ENCODE peak calls at places on chromosome 13, in five cellular contexts. O is heart right ventricle, P is breast epithelium, E is body of pancreas, J is mammary epithelial cell. G is an unnamed sample. For H3K4me1 and H3K9me3, the result is how much of the 10 kb centered on the place peaks cover.

GRCh38 chr13:33260168-33261098 is 25.1 kb downstream of the STARD13 start:
- DNase-seq in O (no peak), P (no peak), E (no peak), J (no peak), G (peak)

GRCh38 chr13:64130600-64130999 is 2715.0 kb upstream of the PCDH20 start:
- DNase-seq in O (no peak), P (no peak), E (no peak), J (no peak), G (peak)

GRCh38 chr13:65724261-65724660 is 1505.9 kb downstream of the PCDH9 start:
- DNase-seq in O (no peak), P (no peak), E (no peak), J (no peak), G (no peak)

GRCh38 chr13:42355118-42355840 is 83.3 kb downstream of the AKAP11 start:
- DNase-seq in O (no peak), P (no peak), E (no peak), J (no peak), G (peak)

GRCh38 chr13:113650731-113651148 is 7.3 kb downstream of the ATP4B start:
- DNase-seq in O (no peak), P (no peak), E (no peak), J (no peak), G (no peak)

GRCh38 chr13:45310341-45311138 is 30.4 kb downstream of the TPT1 start:
- DNase-seq in O (no peak), P (no peak), E (no peak), J (no peak), G (no peak)

GRCh38 chr13:83780201-83780600 is 102.1 kb downstream of the SLITRK1 start:
- DNase-seq in O (no peak), P (no peak), E (peak), J (peak), G (peak)

GRCh38 chr13:81017525-81018152 is 676.7 kb upstream of the SPRY2 start:
- DNase-seq in O (no peak), P (no peak), E (no peak), J (peak), G (peak)

GRCh38 chr13:94020833-94021232 is 458.6 kb downstream of the DCT start:
- DNase-seq in O (no peak), P (no peak), E (no peak), J (peak), G (no peak)

GRCh38 chr13:33855371-33855895 is 37.5 kb downstream of the RFC3 start:
- DNase-seq in O (no peak), P (no peak), E (no peak), J (no peak), G (no peak)

GRCh38 chr13:42883771-42884170 is 102.4 kb downstream of the FAM216B start:
- DNase-seq in O (no peak), P (no peak), E (peak), J (peak), G (peak)

GRCh38 chr13:72689181-72689696 is 38.2 kb downstream of the MZT1 start:
- DNase-seq in O (no peak), P (no peak), E (no peak), J (no peak), G (no peak)

GRCh38 chr13:107962209-107962608 is 253.1 kb downstream of the LIG4 start:
- DNase-seq in O (no peak), P (no peak), E (no peak), J (no peak), G (no peak)

GRCh38 chr13:46659413-46660065 is 106.6 kb downstream of the LRCH1 start:
- DNase-seq in O (no peak), P (no peak), E (peak), J (no peak), G (no peak)

GRCh38 chr13:103895835-103896520 is 829.8 kb upstream of the SLC10A2 start:
- DNase-seq in O (no peak), P (no peak), E (no peak), J (no peak), G (no peak)

GRCh38 chr13:27658569-27658968 is 36.9 kb downstream of the POLR1D start:
- DNase-seq in O (no peak), P (no peak), E (no peak), J (no peak), G (no peak)

GRCh38 chr13:91278291-91278690 is 69.2 kb upstream of the MIR17HG start:
- DNase-seq in O (no peak), P (no peak), E (no peak), J (no peak), G (no peak)

GRCh38 chr13:84590663-84591062 is 708.4 kb upstream of the SLITRK1 start:
- DNase-seq in O (no peak), P (no peak), E (no peak), J (no peak), G (no peak)

GRCh38 chr13:93388701-93389100 is 162.1 kb downstream of the GPC6 start:
- DNase-seq in O (no peak), P (no peak), E (no peak), J (peak), G (peak)

GRCh38 chr13:26348966-26349365 is 95.0 kb downstream of the CDK8 start:
- DNase-seq in O (no peak), P (no peak), E (no peak), J (no peak), G (no peak)

GRCh38 chr13:23468811-23469210 is 35.3 kb upstream of the SACS start:
- DNase-seq in O (no peak), P (no peak), E (no peak), J (no peak), G (no peak)

GRCh38 chr13:113667771-113668490 is 912 bp downstream of the GRK1 start:
- DNase-seq in O (no peak), P (no peak), E (no peak), J (no peak), G (no peak)

GRCh38 chr13:77492982-77493381 is 42.5 kb upstream of the SCEL start:
- DNase-seq in O (no peak), P (no peak), E (peak), J (peak), G (peak)

GRCh38 chr13:80082396-80083096 is 258.4 kb downstream of the SPRY2 start:
- DNase-seq in O (no peak), P (no peak), E (no peak), J (peak), G (no peak)

GRCh38 chr13:95224064-95224463 is 77.2 kb downstream of the ABCC4 start:
- DNase-seq in O (no peak), P (no peak), E (no peak), J (no peak), G (no peak)

GRCh38 chr13:46643165-46643777 is 90.3 kb downstream of the LRCH1 start:
- DNase-seq in O (no peak), P (no peak), E (no peak), J (no peak), G (peak)

GRCh38 chr13:19836472-19836871 is 27.0 kb downstream of the ZMYM5 start:
- DNase-seq in O (no peak), P (no peak), E (no peak), J (peak), G (peak)

GRCh38 chr13:101567841-101568240 is 115.4 kb downstream of the ITGBL1 start:
- DNase-seq in O (no peak), P (no peak), E (no peak), J (no peak), G (no peak)

GRCh38 chr13:18962168-18962734 is 219.4 kb downstream of the TUBA3C start:
- DNase-seq in O (no peak), P (no peak), E (no peak), J (no peak), G (no peak)

GRCh38 chr13:97521726-97522125 is 87.8 kb downstream of the RAP2A start:
- DNase-seq in O (no peak), P (no peak), E (no peak), J (no peak), G (no peak)

GRCh38 chr13:100131863-100132574 is 43.1 kb downstream of the PCCA start:
- DNase-seq in O (no peak), P (no peak), E (no peak), J (peak), G (no peak)

GRCh38 chr13:98504371-98504963 is 72.4 kb downstream of the STK24 start:
- DNase-seq in O (no peak), P (no peak), E (no peak), J (no peak), G (no peak)

GRCh38 chr13:104949840-104950805 is 1585.3 kb downstream of the EFNB2 start:
- DNase-seq in O (no peak), P (no peak), E (no peak), J (no peak), G (no peak)
- H3K4me1 ChIP-seq in O (under half), P (under half), E (under half), J (under half), G (under half)

GRCh38 chr13:111074826-111075225 is 40.3 kb upstream of the ARHGEF7 start:
- DNase-seq in O (no peak), P (no peak), E (no peak), J (no peak), G (no peak)
- H3K9me3 ChIP-seq in O (half or more), P (under half), E (under half), J (under half), G (under half)

GRCh38 chr13:31160857-31161582 is 684 bp downstream of the HSPH1 start:
- DNase-seq in O (peak), P (peak), E (peak), J (peak), G (peak)
- TF ChIP-seq CTCF in O (no peak), P (no peak), E (no peak), J (no peak), G (peak)

GRCh38 chr13:112583592-112584277 is 4.2 kb downstream of the TUBGCP3 start:
- DNase-seq in O (no peak), P (no peak), E (peak), J (no peak), G (no peak)
- H3K4me1 ChIP-seq in O (under half), P (under half), E (under half), J (under half), G (under half)

GRCh38 chr13:48072787-48073186 is 22.1 kb downstream of the MED4 start:
- DNase-seq in O (no peak), P (no peak), E (no peak), J (no peak), G (no peak)
- H3K9me3 ChIP-seq in O (half or more), P (under half), E (under half), J (under half), G (under half)

G was measured in cardiac muscle cell.